ENCODE peak calls at places on chromosomes 2 and 18, in seven cellular contexts. R, T, B, D, K, N and M are unnamed samples.
A peak's percentile ranks its signal among the peaks of the same experiment; 100 is the strongest.

GRCh38 chr2:148552675-148553331 is 91.7 kb upstream of the EPC2 start:
- DNase-seq in R (no peak), T (no peak), B (no peak), D (no peak), K (no peak), N (no peak), M (peak; percentile 18)

GRCh38 chr2:42787424-42787787 is 5.0 kb downstream of the HAAO start:
- DNase-seq in R (no peak), T (no peak), B (no peak), D (no peak), K (no peak), N (no peak), M (no peak)

GRCh38 chr2:106852103-106852502 is 33.9 kb downstream of the ST6GAL2 start:
- DNase-seq in R (no peak), T (no peak), B (no peak), D (no peak), K (no peak), N (no peak), M (no peak)

GRCh38 chr2:216365518-216365917 is 6.8 kb downstream of the MARCHF4 start:
- DNase-seq in R (no peak), T (no peak), B (no peak), D (no peak), K (no peak), N (no peak), M (no peak)

GRCh38 chr2:98085649-98086048 is 1.3 kb upstream of the VWA3B start:
- DNase-seq in R (no peak), T (no peak), B (peak; percentile 61), D (no peak), K (no peak), N (no peak), M (no peak)

GRCh38 chr18:312415-312814 is 44.6 kb upstream of the THOC1 start:
- DNase-seq in R (no peak), T (no peak), B (no peak), D (no peak), K (no peak), N (no peak), M (no peak)

GRCh38 chr2:100577777-100578176 is 15.0 kb downstream of the PDCL3 start:
- DNase-seq in R (no peak), T (no peak), B (no peak), D (no peak), K (no peak), N (no peak), M (peak; percentile 53)

GRCh38 chr2:73237168-73237567 is 3.1 kb downstream of the CCT7 start:
- DNase-seq in R (peak; percentile 3), T (no peak), B (no peak), D (no peak), K (no peak), N (no peak), M (no peak)

GRCh38 chr2:178700922-178701342 is 106.3 kb downstream of the TTN start:
- DNase-seq in R (no peak), T (peak; percentile 2), B (no peak), D (no peak), K (no peak), N (peak; percentile 60), M (peak; percentile 53)

GRCh38 chr2:80238692-80239469 is 65.7 kb downstream of the LRRTM1 start:
- DNase-seq in R (peak; percentile 71), T (peak; percentile 5), B (peak; percentile 58), D (no peak), K (no peak), N (peak; percentile 32), M (peak; percentile 45)

GRCh38 chr2:74576830-74577229 is 22.3 kb downstream of the DOK1 start:
- DNase-seq in R (no peak), T (no peak), B (no peak), D (no peak), K (no peak), N (no peak), M (peak; percentile 95)

GRCh38 chr2:180983468-180984388 is 3.3 kb downstream of the UBE2E3 start:
- DNase-seq in R (no peak), T (peak; percentile 28), B (peak; percentile 31), D (peak; percentile 23), K (no peak), N (peak; percentile 73), M (peak; percentile 70)

GRCh38 chr2:150143087-150143536 is 344.4 kb downstream of the RND3 start:
- DNase-seq in R (no peak), T (no peak), B (no peak), D (no peak), K (no peak), N (no peak), M (peak; percentile 78)

DNA sequence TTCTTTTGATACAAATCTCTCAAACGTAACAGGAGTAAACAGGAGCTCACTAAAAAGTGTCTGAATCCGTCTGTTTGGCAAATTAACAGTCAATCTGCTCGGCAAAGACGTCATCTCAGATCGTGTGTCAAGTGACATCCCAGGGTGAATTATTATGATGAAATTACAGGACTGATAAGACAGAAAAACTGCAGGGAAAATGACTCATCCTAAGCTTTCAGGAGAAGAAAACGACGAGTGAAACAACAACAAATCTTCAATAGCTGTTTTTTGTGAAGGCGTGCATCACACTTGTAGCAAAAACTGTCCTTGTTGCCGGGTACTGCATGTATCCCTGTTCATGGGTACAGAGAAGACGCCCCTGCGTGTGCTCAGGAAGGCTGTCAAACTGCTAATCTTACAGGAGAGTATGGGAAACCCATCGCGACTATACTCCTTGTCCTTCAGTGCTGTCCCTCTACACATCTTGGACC is 24.9 kb downstream of the EPB41L3 start:
- DNase-seq in R (no peak), T (no peak), B (no peak), D (no peak), K (no peak), N (no peak), M (peak; percentile 80)
- H3K4me3 ChIP-seq in R (no peak overlapping the region), T (no peak overlapping the region), B (no peak overlapping the region), D (no peak overlapping the region), K (no peak overlapping the region), N (no peak overlapping the region), M (peak overlapping the region; percentile 51)

GRCh38 chr2:94872088-94872618 is 923 bp downstream of the TEKT4 start:
- DNase-seq in R (no peak), T (no peak), B (no peak), D (no peak), K (no peak), N (no peak), M (no peak)

GRCh38 chr2:94869552-94870391 is 1.5 kb upstream of the TEKT4 start:
- DNase-seq in R (no peak), T (no peak), B (no peak), D (no peak), K (no peak), N (no peak), M (no peak)

GRCh38 chr2:94871226-94872087 is at the start of gene TEKT4:
- DNase-seq in R (peak; percentile 61), T (no peak), B (no peak), D (no peak), K (no peak), N (peak; percentile 2), M (no peak)

GRCh38 chr2:94869131-94869530 is 2.1 kb upstream of the TEKT4 start:
- DNase-seq in R (no peak), T (no peak), B (no peak), D (no peak), K (no peak), N (no peak), M (no peak)

DNA sequence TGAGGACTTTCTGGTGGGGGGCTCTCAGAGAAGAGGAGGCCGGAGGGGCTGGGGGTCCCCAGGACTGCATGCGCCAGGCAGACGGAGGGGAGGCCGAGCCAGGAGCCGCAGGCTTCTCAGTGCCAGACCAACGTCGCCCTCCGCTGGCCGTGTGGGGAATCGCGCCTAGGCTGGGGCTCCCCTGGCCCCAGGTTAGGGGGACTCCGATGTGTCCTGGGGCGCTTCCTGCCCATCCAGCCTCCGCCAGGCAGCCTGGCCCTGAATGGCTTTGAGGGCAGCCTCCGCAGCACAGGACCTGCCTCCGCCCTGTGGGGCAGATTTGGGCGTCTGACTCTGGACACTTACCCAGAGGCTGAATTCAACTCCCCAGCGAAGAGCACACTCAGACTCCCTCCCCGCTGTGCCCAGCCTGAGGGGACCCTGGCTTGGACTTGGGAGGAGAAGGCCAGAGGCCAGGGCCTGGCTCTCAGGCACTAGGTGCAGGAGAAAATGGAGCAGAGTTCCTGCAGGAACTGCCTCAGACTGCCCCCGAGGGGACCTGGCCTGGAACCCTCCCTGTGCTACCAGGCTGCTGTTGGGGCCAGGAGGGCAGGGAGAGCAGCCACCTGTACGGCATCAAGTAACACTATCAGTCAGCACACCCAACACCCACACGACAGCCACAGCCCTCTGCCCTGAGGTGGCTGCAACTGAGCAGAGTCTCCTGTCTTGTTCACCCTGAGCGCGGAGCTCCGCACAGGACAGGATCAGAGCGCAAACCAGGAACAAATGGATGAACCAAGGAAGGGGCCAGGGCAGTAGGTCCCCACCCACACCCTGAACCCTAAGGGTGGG is 621 bp upstream of the TEKT4 start:
- DNase-seq in R (peak; percentile 58), T (no peak), B (no peak), D (no peak), K (no peak), N (no peak), M (no peak)
- TF ChIP-seq CTCF in R (peak; percentile 18), T (peak; percentile 48), B (peak; percentile 43), D (no peak), K (no peak), N (peak; percentile 38), M (peak; percentile 29)

DNA sequence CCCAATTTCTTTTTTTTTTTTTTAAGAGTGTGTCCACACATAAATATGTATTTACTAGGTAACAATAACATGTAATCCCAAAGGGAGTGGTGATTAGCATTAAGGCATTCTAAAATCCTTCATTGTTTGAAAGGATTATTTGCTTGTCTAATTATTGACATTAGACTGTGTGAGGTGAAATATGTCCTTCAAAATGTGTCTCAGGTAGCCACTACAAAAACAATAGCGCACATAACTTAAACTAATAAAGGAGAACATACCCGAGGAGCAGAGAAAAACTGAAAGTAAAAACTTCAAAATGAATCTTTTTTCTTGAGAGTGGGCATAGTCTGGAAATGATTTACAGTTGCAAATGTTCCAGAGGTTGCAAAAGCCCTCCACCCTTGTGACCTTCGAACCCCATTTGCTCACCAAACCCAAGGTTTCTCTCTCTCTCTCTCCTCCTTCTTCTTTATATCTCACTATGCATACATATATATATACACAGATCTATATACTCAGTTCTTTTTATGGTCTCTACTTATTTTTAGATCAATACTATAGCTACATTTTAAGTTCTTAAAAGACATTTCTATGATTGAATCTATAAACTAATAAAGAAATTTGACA is 24.4 kb upstream of the FRZB start:
- DNase-seq in R (no peak), T (no peak), B (no peak), D (no peak), K (no peak), N (no peak), M (no peak)
- H3K4me3 ChIP-seq in R (no peak overlapping the region), T (no peak overlapping the region), B (no peak overlapping the region), D (no peak overlapping the region), K (no peak overlapping the region), N (no peak overlapping the region), M (no peak overlapping the region)

GRCh38 chr2:84527137-84528129 is 11.1 kb downstream of the DNAH6 start:
- DNase-seq in R (no peak), T (no peak), B (no peak), D (no peak), K (no peak), N (no peak), M (peak; percentile 9)

GRCh38 chr2:84532291-84532690 is 16.0 kb downstream of the DNAH6 start:
- DNase-seq in R (no peak), T (no peak), B (no peak), D (no peak), K (no peak), N (no peak), M (no peak)

DNA sequence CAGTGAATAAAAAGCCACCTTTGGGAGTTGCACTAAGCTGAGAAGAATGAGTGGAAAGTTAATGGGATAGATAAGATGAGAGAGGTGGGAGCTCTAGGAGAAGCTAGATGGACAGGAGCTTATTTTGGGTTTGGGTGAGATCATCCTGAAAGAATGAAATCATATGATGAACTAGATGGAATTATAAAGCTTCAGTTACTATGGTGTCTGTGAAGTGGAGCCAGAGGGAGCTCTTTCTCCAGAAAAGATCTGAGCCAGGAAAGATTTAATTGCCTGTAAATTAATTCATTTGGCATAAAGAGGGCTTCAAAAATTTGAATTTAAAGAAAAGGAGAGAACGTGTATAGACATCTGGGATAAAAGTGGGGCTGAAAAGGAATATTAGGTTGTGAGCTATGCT is 10.3 kb downstream of the DNAH6 start:
- DNase-seq in R (no peak), T (no peak), B (no peak), D (no peak), K (no peak), N (no peak), M (peak; percentile 9)
- TF ChIP-seq CTCF in R (no peak), T (peak; percentile 8), B (no peak), D (no peak), K (no peak), N (no peak), M (no peak)